ENCODE peak calls at places on chromosomes 11 and 22, in six cellular contexts. O is neuronal stem cell, H is left ventricle myocardium inferior, Z is COLO829, U is non-pigmented ciliary epithelial cell, E is heart left ventricle. Y is an unnamed sample.

GRCh38 chr11:104365676-104366075 is 201.7 kb upstream of the PDGFD start:
- DNase-seq in O (no peak), H (no peak), Z (no peak), U (no peak), E (no peak), Y (no peak)

GRCh38 chr11:134034496-134035381 is 34.1 kb upstream of the JAM3 start:
- DNase-seq in O (no peak), H (no peak), Z (no peak), U (no peak), E (peak; percentile 46), Y (peak; percentile 48)

GRCh38 chr22:28600546-28601143 is 79.0 kb downstream of the TTC28 start:
- DNase-seq in O (peak; percentile 11), H (no peak), Z (peak; percentile 40), U (peak; percentile 19), E (no peak), Y (no peak)

GRCh38 chr11:41316726-41317125 is 142.7 kb downstream of the LRRC4C start:
- DNase-seq in O (no peak), H (no peak), Z (no peak), U (peak; percentile 35), E (no peak), Y (no peak)

GRCh38 chr11:405323-405975 is 9.3 kb downstream of the SIGIRR start:
- DNase-seq in O (no peak), H (peak; percentile 53), Z (no peak), U (no peak), E (no peak), Y (no peak)

GRCh38 chr22:41512421-41513194 is 31.7 kb downstream of the POLR3H start:
- DNase-seq in O (peak; percentile 57), H (peak; percentile 46), Z (no peak), U (peak; percentile 18), E (no peak), Y (peak; percentile 71)

GRCh38 chr22:17085277-17086091 is 684 bp downstream of the IL17RA start:
- DNase-seq in O (no peak), H (peak; percentile 48), Z (no peak), U (no peak), E (no peak), Y (no peak)

GRCh38 chr11:121466063-121466794 is 13.5 kb upstream of the SORL1-AS1 start:
- DNase-seq in O (no peak), H (peak; percentile 83), Z (peak; percentile 79), U (peak; percentile 83), E (peak; percentile 84), Y (peak; percentile 97)

GRCh38 chr22:23079814-23080521 is 9.6 kb downstream of the GNAZ start:
- DNase-seq in O (no peak), H (no peak), Z (no peak), U (no peak), E (no peak), Y (no peak)

GRCh38 chr11:17574141-17574798 is 27.2 kb downstream of the OTOG start:
- DNase-seq in O (no peak), H (no peak), Z (no peak), U (no peak), E (no peak), Y (no peak)

GRCh38 chr11:995058-995751 is 41.3 kb downstream of the MUC6 start:
- DNase-seq in O (no peak), H (no peak), Z (no peak), U (no peak), E (no peak), Y (no peak)

GRCh38 chr11:124339671-124340447 is 19.9 kb upstream of the OR8D2 start:
- DNase-seq in O (no peak), H (no peak), Z (no peak), U (no peak), E (no peak), Y (no peak)

GRCh38 chr11:100841711-100842407 is 154.8 kb downstream of the ARHGAP42 start:
- DNase-seq in O (no peak), H (no peak), Z (no peak), U (no peak), E (no peak), Y (no peak)

GRCh38 chr11:19524171-19524671 is 188.4 kb upstream of the NAV2 start:
- DNase-seq in O (no peak), H (no peak), Z (no peak), U (no peak), E (no peak), Y (no peak)

GRCh38 chr22:30044369-30044768 is 35.9 kb upstream of the HORMAD2 start:
- DNase-seq in O (no peak), H (no peak), Z (peak; percentile 85), U (peak; percentile 81), E (no peak), Y (no peak)

GRCh38 chr11:94649254-94649653 is 82.1 kb downstream of the PIWIL4 start:
- DNase-seq in O (no peak), H (no peak), Z (no peak), U (no peak), E (no peak), Y (no peak)

GRCh38 chr11:94175545-94175944 is 46.9 kb downstream of the PANX1 start:
- DNase-seq in O (no peak), H (no peak), Z (peak; percentile 23), U (peak; percentile 76), E (no peak), Y (no peak)

GRCh38 chr11:66856496-66857233 is at the start of gene LRFN4:
- DNase-seq in O (no peak), H (peak; percentile 51), Z (no peak), U (no peak), E (peak; percentile 36), Y (no peak)

GRCh38 chr11:67278939-67279588 is 10.0 kb upstream of the ANKRD13D start:
- DNase-seq in O (no peak), H (no peak), Z (no peak), U (no peak), E (no peak), Y (peak; percentile 18)

Y was measured in ovary.